ENCODE peak calls at places on chromosomes 12 and 14, in six cellular contexts. P, S, B, T, D and L are unnamed samples.

GRCh38 chr12:5083955-5084849 is 40.5 kb downstream of the KCNA5 start:
- DNase-seq in P (peak; percentile 73), S (peak; percentile 71), B (no peak), T (peak; percentile 4), D (no peak), L (peak; percentile 24)

GRCh38 chr12:52528641-52529143 is 8.5 kb upstream of the KRT5 start:
- DNase-seq in P (no peak), S (no peak), B (no peak), T (no peak), D (no peak), L (no peak)

GRCh38 chr14:21248739-21249411 is 20.4 kb downstream of the HNRNPC start:
- DNase-seq in P (no peak), S (peak; percentile 32), B (no peak), T (no peak), D (no peak), L (no peak)

GRCh38 chr12:120994589-120995337 is 16.4 kb downstream of the HNF1A start:
- DNase-seq in P (no peak), S (no peak), B (no peak), T (no peak), D (no peak), L (no peak)

GRCh38 chr14:29892327-29892726 is 35.3 kb downstream of the PRKD1 start:
- DNase-seq in P (no peak), S (peak; percentile 13), B (no peak), T (no peak), D (no peak), L (no peak)

GRCh38 chr12:4664111-4664510 is 15.2 kb downstream of the NDUFA9 start:
- DNase-seq in P (no peak), S (peak; percentile 92), B (no peak), T (peak; percentile 54), D (no peak), L (no peak)

GRCh38 chr14:91149462-91149861 is 35.6 kb downstream of the DGLUCY start:
- DNase-seq in P (no peak), S (peak; percentile 100), B (no peak), T (peak; percentile 95), D (no peak), L (no peak)

GRCh38 chr12:22935501-22935900 is 310.5 kb downstream of the ETNK1 start:
- DNase-seq in P (no peak), S (no peak), B (no peak), T (no peak), D (no peak), L (peak; percentile 44)

GRCh38 chr14:92495041-92495440 is 18.5 kb upstream of the RIN3 start:
- DNase-seq in P (no peak), S (peak; percentile 81), B (no peak), T (no peak), D (no peak), L (no peak)

GRCh38 chr14:106417224-106418049 is 891.1 kb downstream of the TMEM121 start:
- DNase-seq in P (peak; percentile 86), S (no peak), B (peak; percentile 68), T (no peak), D (peak; percentile 37), L (peak; percentile 87)

DNA sequence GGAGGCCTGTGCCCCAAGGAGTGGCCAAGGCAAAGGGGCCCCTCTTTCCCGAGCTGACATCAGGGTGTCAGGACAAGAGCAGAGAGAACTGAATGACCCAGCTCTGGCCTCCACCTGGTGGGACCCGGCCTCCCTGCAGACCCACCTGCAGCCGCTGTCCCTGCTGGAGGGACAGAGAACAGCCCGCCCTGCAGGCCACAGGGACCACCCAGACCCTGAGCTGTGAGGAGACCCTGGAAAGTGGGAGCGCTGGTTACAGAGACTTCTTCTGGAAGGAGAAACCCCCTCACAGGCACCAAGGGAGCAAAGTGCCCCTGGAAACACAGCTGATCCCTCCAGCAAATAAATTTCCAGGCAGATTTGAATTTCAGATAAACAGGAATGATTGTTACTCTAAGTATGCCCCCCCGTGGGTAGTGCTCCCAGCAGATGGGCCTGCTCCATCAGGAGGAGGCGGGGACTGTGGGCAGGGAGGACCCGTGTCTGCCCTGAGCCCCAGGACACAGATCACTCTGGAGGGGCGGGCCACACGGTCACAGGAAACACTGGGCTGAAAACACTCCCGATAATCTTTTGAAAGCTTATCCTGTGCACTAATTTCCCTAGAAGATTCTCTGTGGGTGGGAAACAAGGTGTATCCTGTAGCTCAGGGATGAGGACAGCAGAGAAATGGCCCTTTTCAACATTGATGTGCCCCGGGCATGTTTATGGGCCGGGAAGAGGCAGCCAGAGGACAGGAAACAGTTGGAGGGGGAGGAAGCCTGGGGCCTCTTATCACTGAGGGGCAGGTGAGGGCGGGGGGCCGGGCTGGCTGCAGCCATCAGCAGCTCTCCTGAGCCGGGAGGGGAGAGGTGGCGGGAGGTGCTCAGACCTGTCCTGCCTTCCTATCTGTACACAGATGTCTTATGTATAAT is 276.0 kb downstream of the ADGRD1 start:
- DNase-seq in P (no peak), S (no peak), B (no peak), T (no peak), D (no peak), L (peak; percentile 80)
- TF ChIP-seq CTCF in P (no peak), S (no peak), B (no peak), T (no peak), D (no peak), L (peak; percentile 40)

GRCh38 chr12:88946377-88946997 is 366.2 kb upstream of the KITLG start:
- DNase-seq in P (no peak), S (peak; percentile 78), B (no peak), T (peak; percentile 79), D (no peak), L (no peak)
- TF ChIP-seq CTCF in P (no peak), S (peak; percentile 4), B (no peak), T (no peak), D (no peak), L (no peak)

DNA sequence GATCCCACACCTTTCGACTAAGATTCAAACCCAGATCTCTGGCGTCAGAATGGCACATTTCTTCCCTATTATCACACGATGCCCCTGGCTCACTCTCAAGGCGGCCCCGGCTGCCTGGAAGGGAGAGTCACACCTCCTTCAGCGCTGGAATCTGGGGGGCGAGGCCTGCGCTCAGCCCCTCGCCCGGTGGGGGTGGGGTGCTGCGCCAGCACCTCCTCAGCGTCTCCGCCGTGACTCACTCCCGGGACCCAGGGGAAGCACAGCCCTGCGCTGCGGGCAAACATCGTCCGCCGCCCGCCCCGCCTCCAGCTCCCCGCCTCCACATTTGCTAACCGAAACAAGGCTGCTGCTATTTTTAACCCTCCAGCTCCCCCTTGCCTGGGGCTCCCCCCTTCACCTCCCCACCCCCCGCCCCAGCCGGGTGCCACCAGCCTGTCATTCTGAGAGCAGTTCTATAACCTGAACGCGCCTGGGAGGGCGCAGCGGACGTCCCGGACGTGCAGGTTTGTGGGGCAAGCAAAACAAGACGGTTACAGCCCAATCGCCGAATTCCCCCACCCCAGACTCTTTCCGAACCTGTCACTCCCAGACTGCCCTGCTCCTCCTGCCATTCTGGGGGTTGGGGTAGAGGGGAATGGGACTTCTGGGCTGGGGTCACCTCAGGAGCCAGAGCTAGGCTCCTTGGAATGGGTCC is 6.8 kb downstream of the HDAC7 start:
- DNase-seq in P (peak; percentile 93), S (peak; percentile 83), B (peak; percentile 95), T (no peak), D (peak; percentile 68), L (peak; percentile 70)
- TF ChIP-seq CTCF in P (peak; percentile 21), S (no peak), B (no peak), T (no peak), D (no peak), L (no peak)

GRCh38 chr14:104386281-104386841 is 193.2 kb upstream of the C14orf180 start:
- DNase-seq in P (no peak), S (no peak), B (no peak), T (no peak), D (no peak), L (peak; percentile 10)
- TF ChIP-seq CTCF in P (no peak), S (no peak), B (no peak), T (no peak), D (no peak), L (no peak)

GRCh38 chr14:99327050-99327449 is 55.1 kb upstream of the BCL11B start:
- DNase-seq in P (no peak), S (no peak), B (no peak), T (no peak), D (no peak), L (no peak)
- TF ChIP-seq CTCF in P (no peak), S (peak; percentile 6), B (no peak), T (peak; percentile 18), D (no peak), L (peak; percentile 32)